ENCODE peak calls at places on chromosomes 13 and 19, in six cellular contexts. S, L, Y, V, M and B are unnamed samples.

GRCh38 chr13:78168981-78169380 is 250.3 kb upstream of the EDNRB start:
- DNase-seq in Y (no peak), L (no peak), S (no peak), V (no peak), M (no peak), B (no peak)

GRCh38 chr13:94784066-94784465 is 71.7 kb upstream of the SOX21 start:
- DNase-seq in L (no peak), M (no peak), Y (no peak), V (no peak), S (no peak), B (no peak)

GRCh38 chr13:98482476-98483444 is 94.1 kb downstream of the STK24 start:
- DNase-seq in V (no peak), Y (no peak), M (peak), L (no peak), S (no peak), B (no peak)

GRCh38 chr19:644789-645188 is 5.1 kb downstream of the FGF22 start:
- DNase-seq in V (no peak), S (no peak), L (no peak), M (no peak), Y (no peak), B (no peak)

GRCh38 chr19:6459356-6460098 is at the start of gene SLC25A23:
- DNase-seq in V (peak), Y (peak), M (peak), S (peak), L (peak), B (peak)

GRCh38 chr13:106990594-106990993 is 422.7 kb upstream of the ARGLU1 start:
- DNase-seq in Y (no peak), L (no peak), V (no peak), S (no peak), M (no peak), B (no peak)

GRCh38 chr19:13234518-13234917 is 84.3 kb downstream of the IER2 start:
- DNase-seq in S (no peak), V (peak), Y (peak), L (no peak), M (no peak), B (peak)

GRCh38 chr19:33245948-33246728 is 20.5 kb upstream of the SLC7A10 start:
- DNase-seq in V (no peak), S (no peak), M (no peak), L (no peak), Y (no peak), B (no peak)

GRCh38 chr19:8145969-8146368 is 3.4 kb downstream of the FBN3 start:
- DNase-seq in M (no peak), V (no peak), S (peak), L (no peak), Y (no peak), B (no peak)

GRCh38 chr13:68522184-68522583 is 1292.0 kb upstream of the PCDH9 start:
- DNase-seq in S (no peak), V (no peak), L (no peak), Y (no peak), M (no peak), B (no peak)

GRCh38 chr19:4717191-4717965 is 6.3 kb downstream of the DPP9 start:
- DNase-seq in M (no peak), V (no peak), L (no peak), S (no peak), Y (no peak), B (no peak)

GRCh38 chr19:37551123-37551993 is 43.2 kb downstream of the ZNF571 start:
- DNase-seq in M (no peak), L (peak), V (peak), S (no peak), Y (peak), B (peak)

GRCh38 chr19:48992571-48993174 is 436 bp downstream of the GYS1 start:
- DNase-seq in S (no peak), M (no peak), L (peak), Y (no peak), V (no peak), B (no peak)

GRCh38 chr13:19596960-19597361 is 35.6 kb upstream of the TPTE2 start:
- DNase-seq in V (no peak), S (no peak), Y (no peak), L (no peak), M (no peak), B (no peak)

GRCh38 chr13:83827338-83827737 is 54.9 kb downstream of the SLITRK1 start:
- DNase-seq in M (no peak), L (no peak), Y (no peak), V (no peak), S (peak), B (no peak)

GRCh38 chr13:75415720-75416119 is 66.2 kb downstream of the TBC1D4 start:
- DNase-seq in L (no peak), Y (no peak), V (no peak), M (no peak), S (no peak), B (no peak)

GRCh38 chr19:5891938-5892771 is 11.4 kb downstream of the NDUFA11 start:
- DNase-seq in S (peak), L (peak), V (no peak), M (no peak), Y (no peak), B (no peak)

GRCh38 chr19:2561895-2562294 is 86.0 kb downstream of the GADD45B start:
- DNase-seq in M (no peak), Y (peak), S (no peak), L (no peak), V (peak), B (peak)

GRCh38 chr13:109787135-109787954 is 962 bp upstream of the IRS2 start:
- DNase-seq in V (no peak), Y (no peak), S (peak), M (peak), L (peak), B (no peak)

GRCh38 chr13:109095126-109095525 is 465.7 kb downstream of the MYO16 start:
- DNase-seq in L (no peak), Y (no peak), S (no peak), M (no peak), V (no peak), B (no peak)

GRCh38 chr13:74450976-74451375 is 316.8 kb upstream of the KLF12 start:
- DNase-seq in Y (no peak), L (no peak), S (no peak), M (no peak), V (no peak), B (no peak)

GRCh38 chr19:42273407-42274064 is 4.5 kb downstream of the CIC start:
- DNase-seq in M (no peak), Y (no peak), V (no peak), S (no peak), L (no peak), B (no peak)

GRCh38 chr19:46787331-46788100 is 878 bp downstream of the SLC1A5 start:
- DNase-seq in M (peak), S (peak), L (peak), V (no peak), Y (no peak), B (peak)

GRCh38 chr19:29547981-29548380 is 22.2 kb downstream of the VSTM2B start:
- DNase-seq in L (no peak), V (no peak), Y (no peak), S (no peak), M (no peak), B (no peak)

GRCh38 chr13:49371943-49372636 is 71.8 kb downstream of the CAB39L start:
- DNase-seq in M (no peak), Y (no peak), V (no peak), L (no peak), S (peak), B (no peak)